ENCODE peak calls at places on chromosomes 12 and 14, in six cellular contexts. B is heart left ventricle; A is cardiac muscle cell; H is stromal cell of bone marrow; C is Right ventricle myocardium superior; O is stimulated activated CD4-positive, alpha-beta T cell treated with anti-CD3 and anti-CD28 coated beads, Interleukin-2, amount 100 ng/mL, for 48 hours. T is an unnamed sample.

GRCh38 chr14:68772761-68773381 is 20.0 kb downstream of the ZFP36L1 start:
- DNase-seq in B (no peak), A (no peak), H (no peak), C (no peak), O (no peak), T (no peak)

GRCh38 chr12:110934093-110934852 is 13.9 kb upstream of the MYL2 start:
- DNase-seq in B (no peak), A (no peak), H (no peak), C (no peak), O (no peak), T (peak)

GRCh38 chr12:22333186-22333745 is 1.2 kb downstream of the ST8SIA1 start:
- DNase-seq in B (no peak), A (peak), H (peak), C (no peak), O (no peak), T (no peak)

GRCh38 chr12:120196363-120196762 is 1.8 kb upstream of the GCN1 start:
- DNase-seq in B (no peak), A (no peak), H (no peak), C (no peak), O (no peak), T (no peak)

GRCh38 chr12:53657041-53657440 is 18.8 kb downstream of the ATP5MC2 start:
- DNase-seq in B (no peak), A (no peak), H (no peak), C (no peak), O (no peak), T (no peak)

GRCh38 chr12:13165578-13166120 is 30.9 kb upstream of the EMP1 start:
- DNase-seq in B (peak), A (peak), H (peak), C (peak), O (peak), T (no peak)

GRCh38 chr12:52060498-52061177 is 9.1 kb upstream of the ATG101 start:
- DNase-seq in B (no peak), A (no peak), H (no peak), C (no peak), O (no peak), T (no peak)

GRCh38 chr12:94722664-94723063 is 72.3 kb upstream of the TMCC3 start:
- DNase-seq in B (no peak), A (no peak), H (peak), C (no peak), O (no peak), T (no peak)

GRCh38 chr12:39723831-39724230 is 104.2 kb upstream of the ABCD2 start:
- DNase-seq in B (no peak), A (peak), H (peak), C (peak), O (no peak), T (no peak)

GRCh38 chr12:68334136-68334535 is 2.0 kb upstream of the MDM1 start:
- DNase-seq in B (no peak), A (no peak), H (no peak), C (no peak), O (peak), T (no peak)

T was measured in astrocyte of the cerebellum.